ENCODE peak calls at places on chromosomes 5 and 9, in seven cellular contexts. E is activated T-helper 1 cell treated with anti-CD3 and anti-CD28 coated beads, Interleukin-2, amount 50 U/mL, for 16 hours; T is endothelial cell; F is CD8-positive, alpha-beta memory T cell; M is activated B cell treated with CpG ODN at 0.5 μM for 24 hours; U is hippocampal formation; I is T-cell. V is an unnamed sample.

GRCh38 chr5:180323929-180324632 is 29.1 kb downstream of the GFPT2 start:
- DNase-seq in I (no peak), E (no peak), F (no peak), U (no peak), T (no peak), M (no peak), V (peak)

GRCh38 chr5:176167800-176168199 is 70.4 kb upstream of the SIMC1 start:
- DNase-seq in I (no peak), T (no peak), E (no peak), M (no peak), F (no peak), U (no peak), V (no peak)

GRCh38 chr5:136781464-136781863 is 416.1 kb upstream of the TRPC7 start:
- DNase-seq in I (no peak), T (no peak), U (no peak), E (no peak), F (no peak), M (no peak), V (no peak)

GRCh38 chr5:136053336-136054121 is 24.7 kb downstream of the TGFBI start:
- DNase-seq in U (no peak), I (no peak), F (no peak), M (no peak), E (no peak), T (no peak), V (no peak)

GRCh38 chr5:169302046-169302445 is 1.1 kb upstream of the SLIT3 start:
- DNase-seq in U (no peak), T (no peak), I (no peak), F (no peak), M (no peak), E (no peak), V (no peak)

GRCh38 chr5:9282211-9282610 is 263.7 kb downstream of the SEMA5A start:
- DNase-seq in F (no peak), E (no peak), U (no peak), M (no peak), T (no peak), I (no peak), V (no peak)

GRCh38 chr5:81420039-81420667 is 26.2 kb upstream of the ACOT12 start:
- DNase-seq in F (no peak), I (no peak), U (no peak), M (no peak), E (no peak), T (no peak), V (no peak)

GRCh38 chr9:125761685-125762084 is 14.5 kb downstream of the PBX3 start:
- DNase-seq in M (no peak), T (no peak), U (no peak), E (no peak), F (no peak), I (no peak), V (no peak)

GRCh38 chr9:110650261-110650660 is 18.3 kb upstream of the MUSK start:
- DNase-seq in F (no peak), T (no peak), U (no peak), E (no peak), I (no peak), M (no peak), V (no peak)

GRCh38 chr9:36914212-36914577 is 119.9 kb downstream of the PAX5 start:
- DNase-seq in M (no peak), E (no peak), F (no peak), I (no peak), U (no peak), T (no peak), V (no peak)

GRCh38 chr9:117134826-117135411 is 279.9 kb downstream of the ASTN2 start:
- DNase-seq in U (no peak), E (no peak), T (no peak), M (no peak), I (no peak), F (no peak), V (no peak)

GRCh38 chr9:99037768-99038167 is 67.1 kb upstream of the TGFBR1 start:
- DNase-seq in U (no peak), T (no peak), I (no peak), M (no peak), E (no peak), F (no peak), V (no peak)

GRCh38 chr5:37954561-37954960 is 114.7 kb upstream of the GDNF start:
- DNase-seq in E (no peak), U (no peak), M (no peak), T (no peak), I (no peak), F (no peak), V (no peak)

GRCh38 chr9:127897194-127897692 is 2.2 kb downstream of the ST6GALNAC6 start:
- DNase-seq in F (no peak), I (no peak), T (peak), M (no peak), E (no peak), U (peak), V (peak)